ENCODE peak calls at places on chromosomes 11 and 22, in nine cellular contexts. U is PC-3, P is GM23248, O is HCT116, H is PC-9, M is hepatocyte, V is SK-N-SH, A is GM23338, X is Karpas-422. J is an unnamed sample. For H3K4me1, H3K27me3 and H3K9me2, the result is how much of the 10 kb centered on the place peaks cover.

GRCh38 chr22:49544286-49544685 is 283.4 kb downstream of the BRD1 start:
- DNase-seq in X (no peak), O (no peak), V (no peak), H (no peak), M (no peak), U (no peak), P (no peak), A (no peak), J (no peak)

GRCh38 chr11:69447786-69448185 is 33.7 kb upstream of the LINC01488 start:
- DNase-seq in P (peak), H (peak), X (no peak), M (no peak), O (no peak), U (peak), V (no peak), A (no peak), J (no peak)

GRCh38 chr11:66845876-66846212 is 2.6 kb downstream of the RCE1 start:
- DNase-seq in O (no peak), H (no peak), U (no peak), V (peak), X (no peak), P (no peak), A (no peak), M (no peak), J (no peak)

GRCh38 chr22:26599505-26599904 is 9.6 kb upstream of the TPST2 start:
- DNase-seq in U (no peak), X (no peak), M (no peak), O (no peak), V (peak), A (no peak), P (no peak), H (no peak), J (no peak)

GRCh38 chr11:112216591-112217105 is 9.6 kb upstream of the PTS start:
- DNase-seq in A (no peak), V (no peak), O (no peak), H (peak), P (peak), X (no peak), M (no peak), U (peak), J (no peak)

GRCh38 chr11:113473983-113474361 is 1.2 kb downstream of the DRD2 start:
- DNase-seq in P (no peak), A (no peak), U (no peak), H (no peak), V (no peak), O (no peak), X (no peak), M (no peak), J (no peak)

GRCh38 chr11:1153105-1153950 is 4.4 kb upstream of the MUC5AC start:
- DNase-seq in M (peak), H (peak), O (no peak), V (peak), P (peak), X (no peak), A (no peak), U (peak), J (no peak)

GRCh38 chr11:40179541-40179940 is 1279.9 kb downstream of the LRRC4C start:
- DNase-seq in X (no peak), U (no peak), M (no peak), P (no peak), V (no peak), O (no peak), A (no peak), H (no peak), J (no peak)

GRCh38 chr11:111303476-111303875 is 5.1 kb downstream of the POU2AF3 start:
- DNase-seq in U (peak), O (no peak), H (peak), V (no peak), M (peak), A (no peak), X (peak), P (peak), J (no peak)

GRCh38 chr22:49812838-49813237 is 14.8 kb downstream of the BRD1 start:
- DNase-seq in U (no peak), P (peak), H (no peak), X (no peak), V (no peak), O (no peak), M (no peak), A (no peak), J (no peak)

GRCh38 chr11:69114362-69114761 is 41.4 kb upstream of the SMIM38 start:
- DNase-seq in M (no peak), P (no peak), H (no peak), U (no peak), O (no peak), A (no peak), V (no peak), X (no peak), J (no peak)

GRCh38 chr11:31610544-31610943 is 101.0 kb downstream of the ELP4 start:
- DNase-seq in O (no peak), V (no peak), H (no peak), X (no peak), U (no peak), P (no peak), A (no peak), M (no peak), J (no peak)

GRCh38 chr11:66691311-66691980 is 13.8 kb upstream of the RBM4B start:
- DNase-seq in U (no peak), X (no peak), O (no peak), M (no peak), A (no peak), P (no peak), H (no peak), V (no peak), J (no peak)

GRCh38 chr11:108226036-108226435 is 3.2 kb downstream of the ATM start:
- DNase-seq in X (no peak), M (no peak), V (no peak), H (no peak), O (no peak), A (no peak), U (no peak), P (no peak), J (no peak)

GRCh38 chr11:86999859-87000753 is 37.6 kb upstream of the TMEM135 start:
- DNase-seq in X (no peak), P (peak), A (peak), M (peak), H (peak), U (peak), V (peak), O (no peak), J (no peak)

GRCh38 chr11:68014157-68014965 is 4.2 kb downstream of the ALDH3B1 start:
- DNase-seq in M (no peak), V (no peak), O (peak), H (peak), X (peak), P (peak), U (peak), A (no peak), J (no peak)

GRCh38 chr11:128784059-128784804 is 82.9 kb downstream of the KCNJ1 start:
- DNase-seq in P (no peak), U (no peak), V (no peak), A (peak), H (no peak), X (no peak), O (no peak), M (no peak), J (no peak)

GRCh38 chr11:2474059-2474901 is 29.5 kb downstream of the KCNQ1 start:
- DNase-seq in U (no peak), V (no peak), A (no peak), H (no peak), M (peak), P (no peak), O (no peak), X (no peak), J (no peak)

GRCh38 chr11:69969890-69970784 is 108.0 kb upstream of the ANO1 start:
- DNase-seq in X (no peak), U (no peak), O (no peak), M (peak), P (no peak), V (no peak), H (no peak), A (peak), J (no peak)

GRCh38 chr11:116644201-116644947 is 128.4 kb downstream of the BUD13 start:
- DNase-seq in O (no peak), P (no peak), M (no peak), U (no peak), V (peak), X (no peak), A (no peak), H (no peak), J (no peak)

GRCh38 chr11:93871521-93871920 is 21.1 kb upstream of the VSTM5 start:
- DNase-seq in U (no peak), V (no peak), O (no peak), P (no peak), X (no peak), A (no peak), H (no peak), M (no peak), J (no peak)

GRCh38 chr11:126112547-126112946 is 49.9 kb upstream of the CDON start:
- DNase-seq in V (peak), M (peak), X (no peak), U (no peak), A (no peak), O (no peak), H (no peak), P (peak), J (no peak)

GRCh38 chr11:44030276-44030932 is 17.4 kb upstream of the ACCSL start:
- DNase-seq in P (peak), H (no peak), M (peak), X (no peak), A (peak), U (no peak), O (no peak), V (no peak), J (no peak)

GRCh38 chr11:47154738-47155570 is 21.7 kb downstream of the ARFGAP2 start:
- DNase-seq in V (no peak), H (no peak), U (no peak), A (no peak), X (no peak), P (no peak), M (no peak), O (no peak), J (no peak)

GRCh38 chr11:11533057-11533456 is 88.7 kb downstream of the GALNT18 start:
- DNase-seq in V (no peak), O (no peak), X (no peak), U (no peak), P (no peak), M (no peak), A (no peak), H (no peak), J (no peak)

GRCh38 chr11:8103909-8104308 is 22.9 kb downstream of the TUB start:
- DNase-seq in P (no peak), O (no peak), U (no peak), H (no peak), V (no peak), A (no peak), X (no peak), M (peak), J (no peak)

GRCh38 chr11:33891714-33892327 is at the start of gene LMO2:
- DNase-seq in P (no peak), V (no peak), A (no peak), H (no peak), U (no peak), O (no peak), X (no peak), M (no peak), J (no peak)

GRCh38 chr11:114321621-114322257 is 25.5 kb downstream of the NNMT start:
- DNase-seq in O (no peak), H (no peak), U (peak), M (no peak), V (no peak), X (no peak), P (peak), A (no peak), J (no peak)

GRCh38 chr22:46109474-46110003 is 40.8 kb upstream of the PPARA start:
- DNase-seq in A (no peak), U (no peak), V (no peak), O (no peak), P (peak), M (no peak), X (no peak), H (no peak), J (no peak)
- H3K4me1 ChIP-seq in A (under half), U (under half), V (under half), O (under half), P (under half), M (under half), X (under half), H (under half), J (under half)

GRCh38 chr11:119875841-119876600 is 147.0 kb upstream of the NECTIN1 start:
- DNase-seq in P (peak), H (no peak), X (no peak), O (no peak), M (no peak), U (no peak), V (no peak), A (no peak), J (no peak)

GRCh38 chr11:119872911-119873310 is 143.9 kb upstream of the NECTIN1 start:
- DNase-seq in H (no peak), A (no peak), V (peak), P (no peak), U (no peak), O (no peak), X (no peak), M (no peak), J (no peak)

GRCh38 chr11:119874660-119875238 is 145.7 kb upstream of the NECTIN1 start:
- DNase-seq in H (no peak), U (no peak), M (no peak), A (no peak), O (no peak), P (no peak), V (peak), X (no peak), J (no peak)

GRCh38 chr11:119876841-119877240 is 147.8 kb upstream of the NECTIN1 start:
- DNase-seq in P (no peak), O (no peak), U (no peak), V (no peak), A (no peak), X (no peak), H (no peak), M (no peak), J (no peak)

GRCh38 chr11:119873761-119874421 is 144.9 kb upstream of the NECTIN1 start:
- DNase-seq in A (no peak), M (no peak), U (no peak), H (no peak), X (no peak), O (no peak), P (no peak), V (no peak), J (no peak)
- H3K27me3 ChIP-seq in A (under half), M (under half), U (half or more), H (half or more), X (under half), O (under half), P (under half), V (under half), J (half or more)

DNA sequence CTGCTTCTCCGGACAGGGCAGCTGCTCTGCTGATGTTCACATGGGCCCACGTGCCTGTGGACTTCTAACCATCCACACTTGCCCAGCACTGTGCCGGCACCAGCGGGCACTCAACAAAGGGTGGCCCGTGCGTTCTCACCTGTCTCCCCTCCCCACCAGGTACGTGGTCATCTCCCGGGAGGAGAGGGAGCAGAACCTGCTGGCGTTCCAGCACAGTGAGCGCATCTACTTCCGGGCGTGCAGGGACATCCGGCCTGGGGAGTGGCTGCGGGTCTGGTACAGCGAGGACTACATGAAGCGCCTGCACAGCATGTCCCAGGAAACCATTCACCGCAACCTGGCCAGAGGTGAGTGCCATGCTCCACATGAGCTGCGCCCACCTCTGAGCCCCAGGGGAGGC is 66.7 kb downstream of the SYT13 start:
- DNase-seq in O (no peak), H (no peak), U (no peak), V (no peak), M (no peak), A (no peak), X (no peak), P (no peak), J (no peak)
- H3K9me2 ChIP-seq in O (under half), H (under half), U (under half), V (under half), M (under half), A (under half), X (under half), P (under half), J (under half)

DNA sequence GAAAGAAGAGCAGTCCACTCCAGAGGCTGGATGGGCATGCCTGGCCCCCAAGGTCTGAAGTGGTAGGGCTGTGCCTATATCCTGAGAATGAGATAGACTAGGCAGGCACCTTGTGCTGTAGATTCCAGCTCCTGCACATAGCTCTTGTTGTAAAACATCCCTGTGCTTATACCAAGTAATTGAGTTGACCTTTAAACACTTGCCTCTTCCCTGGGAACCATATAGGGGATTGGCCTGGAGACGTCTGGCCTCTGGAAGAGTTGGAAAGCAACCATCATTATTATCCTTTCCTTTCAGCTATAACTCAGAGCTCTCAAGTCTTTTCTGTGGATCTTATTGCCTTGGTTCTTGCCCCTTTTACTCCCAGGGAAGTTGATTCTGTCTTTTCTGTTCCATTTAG is 15.1 kb downstream of the LIMK2 start:
- DNase-seq in O (no peak), H (no peak), X (no peak), V (no peak), U (no peak), P (no peak), A (no peak), M (no peak), J (no peak)
- H3K4me1 ChIP-seq in O (under half), H (under half), X (half or more), V (under half), U (under half), P (under half), A (under half), M (under half), J (under half)

GRCh38 chr22:46260038-46260437 is 3.1 kb downstream of the PKDREJ start:
- DNase-seq in P (no peak), X (no peak), V (no peak), O (no peak), U (no peak), A (no peak), M (no peak), H (no peak), J (no peak)
- H3K27me3 ChIP-seq in P (under half), X (under half), V (under half), O (under half), U (under half), A (half or more), M (under half), H (under half), J (under half)

GRCh38 chr11:24623121-24623520 is 126.3 kb downstream of the LUZP2 start:
- DNase-seq in V (no peak), M (no peak), O (no peak), U (no peak), A (no peak), H (peak), X (no peak), P (no peak), J (no peak)

GRCh38 chr11:24622262-24622661 is 125.4 kb downstream of the LUZP2 start:
- DNase-seq in V (no peak), A (peak), H (no peak), M (no peak), P (no peak), U (no peak), O (no peak), X (no peak), J (no peak)

GRCh38 chr11:24624432-24624831 is 127.6 kb downstream of the LUZP2 start:
- DNase-seq in A (no peak), V (no peak), H (no peak), O (no peak), M (no peak), X (no peak), P (no peak), U (no peak), J (no peak)

GRCh38 chr11:24617856-24618255 is 121.0 kb downstream of the LUZP2 start:
- DNase-seq in P (no peak), A (no peak), X (no peak), U (peak), V (no peak), H (no peak), O (no peak), M (no peak), J (no peak)

GRCh38 chr11:24619900-24620299 is 123.0 kb downstream of the LUZP2 start:
- DNase-seq in X (no peak), U (no peak), A (no peak), M (no peak), V (no peak), H (no peak), O (no peak), P (no peak), J (no peak)
- H3K9me2 ChIP-seq in X (under half), U (under half), A (under half), M (under half), V (under half), H (under half), O (under half), P (under half), J (under half)

GRCh38 chr22:35376728-35377472 is 4.0 kb upstream of the HMOX1 start:
- DNase-seq in H (peak), V (no peak), M (peak), O (peak), U (peak), A (peak), P (peak), X (peak), J (peak)

GRCh38 chr22:35379146-35379993 is 1.5 kb upstream of the HMOX1 start:
- DNase-seq in A (no peak), M (peak), U (no peak), V (no peak), X (no peak), H (peak), O (no peak), P (no peak), J (no peak)

GRCh38 chr22:35378547-35379078 is 2.3 kb upstream of the HMOX1 start:
- DNase-seq in U (no peak), H (no peak), O (no peak), V (no peak), X (no peak), M (no peak), P (no peak), A (no peak), J (no peak)

GRCh38 chr22:35380013-35380412 is 883 bp upstream of the HMOX1 start:
- DNase-seq in V (no peak), O (no peak), H (peak), M (peak), P (peak), U (no peak), A (no peak), X (no peak), J (no peak)

DNA sequence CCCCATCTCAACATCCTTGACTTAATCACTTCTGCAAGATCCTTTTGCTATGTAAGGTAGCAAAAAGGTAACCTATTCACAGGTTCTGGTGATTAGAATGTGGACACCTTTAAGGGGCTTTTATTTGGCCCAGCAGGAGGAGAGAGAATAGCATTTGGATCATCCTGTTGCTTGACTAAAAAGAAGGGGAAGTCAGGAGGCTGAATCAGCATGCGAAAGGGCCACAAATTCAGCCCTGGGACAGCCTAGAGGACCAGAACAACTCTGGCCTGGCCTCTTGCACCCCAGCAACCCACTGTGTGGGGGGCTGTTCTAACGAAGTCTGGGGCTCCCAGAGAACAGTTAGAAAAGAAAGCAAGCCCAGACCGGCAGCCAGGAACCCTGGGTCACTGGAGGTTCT is 3.2 kb upstream of the HMOX1 start:
- DNase-seq in O (no peak), M (no peak), V (no peak), U (no peak), X (peak), A (peak), H (no peak), P (no peak), J (no peak)
- H3K4me1 ChIP-seq in O (under half), M (under half), V (under half), U (under half), X (under half), A (half or more), H (half or more), P (under half), J (under half)

DNA sequence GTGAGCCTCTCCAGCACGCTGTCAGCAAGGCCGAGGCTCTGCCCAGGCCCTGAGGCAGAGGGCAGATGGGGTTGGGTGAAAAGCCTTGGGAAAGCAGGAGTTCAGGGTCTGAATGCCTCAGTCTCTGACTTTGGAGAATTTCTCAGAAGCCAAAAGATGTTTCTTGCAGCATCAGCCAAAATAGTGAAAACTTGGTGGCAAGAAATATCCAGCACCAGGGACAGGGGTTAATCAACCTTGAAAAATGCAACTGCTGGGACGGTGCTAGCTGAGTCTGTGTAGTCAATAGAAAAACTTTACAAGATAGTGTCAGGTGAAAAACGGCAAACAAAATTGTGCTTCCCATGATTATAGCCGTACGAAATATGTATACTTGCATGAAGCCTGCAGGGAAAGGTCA is 1.4 kb upstream of the ABCC8 start:
- DNase-seq in X (no peak), A (peak), M (no peak), U (no peak), O (no peak), V (no peak), H (no peak), P (peak), J (no peak)
- H3K27me3 ChIP-seq in X (under half), A (half or more), M (half or more), U (under half), O (under half), V (under half), H (half or more), P (under half), J (under half)

J was measured in MM.1S.